ENCODE peak calls at places on chromosomes 12 and 14, in six cellular contexts. One of them, this sample, is unnamed.
A peak's percentile ranks its signal among the peaks of the same experiment; 100 is the strongest.

GRCh38 chr12:45040977-45041376 is 9.9 kb downstream of the DBX2 start:
- DNase-seq in OCI-LY7: no peak
- DNase-seq in neural progenitor cell: no peak
- DNase-seq in GM23338: no peak
- DNase-seq in SK-N-SH: no peak
- DNase-seq in GM23248: no peak
- DNase-seq in this sample: no peak

GRCh38 chr12:47776471-47777143 is 3.6 kb downstream of the SLC48A1 start:
- DNase-seq in OCI-LY7: no peak
- DNase-seq in neural progenitor cell: no peak
- DNase-seq in GM23338: no peak
- DNase-seq in SK-N-SH: no peak
- DNase-seq in GM23248: peak; percentile 72
- DNase-seq in this sample: no peak

GRCh38 chr12:100913872-100914600 is 119.5 kb downstream of the ANO4 start:
- DNase-seq in OCI-LY7: no peak
- DNase-seq in neural progenitor cell: no peak
- DNase-seq in GM23338: no peak
- DNase-seq in SK-N-SH: no peak
- DNase-seq in GM23248: peak; percentile 75
- DNase-seq in this sample: no peak

GRCh38 chr12:63292476-63293228 is 141.7 kb upstream of the AVPR1A start:
- DNase-seq in OCI-LY7: no peak
- DNase-seq in neural progenitor cell: no peak
- DNase-seq in GM23338: no peak
- DNase-seq in SK-N-SH: no peak
- DNase-seq in GM23248: no peak
- DNase-seq in this sample: no peak

GRCh38 chr12:125065021-125065752 is at the start of gene AACS:
- DNase-seq in OCI-LY7: peak; percentile 83
- DNase-seq in neural progenitor cell: peak; percentile 94
- DNase-seq in GM23338: peak; percentile 90
- DNase-seq in SK-N-SH: peak; percentile 99
- DNase-seq in GM23248: peak; percentile 88
- DNase-seq in this sample: peak; percentile 72

GRCh38 chr14:38217538-38217937 is 9.8 kb downstream of the SSTR1 start:
- DNase-seq in OCI-LY7: no peak
- DNase-seq in neural progenitor cell: no peak
- DNase-seq in GM23338: peak; percentile 38
- DNase-seq in SK-N-SH: no peak
- DNase-seq in GM23248: no peak
- DNase-seq in this sample: no peak

GRCh38 chr12:65798903-65799302 is 25.4 kb upstream of the HMGA2 start:
- DNase-seq in OCI-LY7: no peak
- DNase-seq in neural progenitor cell: peak; percentile 21
- DNase-seq in GM23338: peak; percentile 58
- DNase-seq in SK-N-SH: no peak
- DNase-seq in GM23248: no peak
- DNase-seq in this sample: no peak

GRCh38 chr12:98983647-98984046 is 338.6 kb downstream of the APAF1 start:
- DNase-seq in OCI-LY7: no peak
- DNase-seq in neural progenitor cell: no peak
- DNase-seq in GM23338: no peak
- DNase-seq in SK-N-SH: no peak
- DNase-seq in GM23248: peak; percentile 32
- DNase-seq in this sample: no peak

GRCh38 chr12:54430471-54431075 is 11.5 kb upstream of the ITGA5 start:
- DNase-seq in OCI-LY7: no peak
- DNase-seq in neural progenitor cell: no peak
- DNase-seq in GM23338: no peak
- DNase-seq in SK-N-SH: no peak
- DNase-seq in GM23248: no peak
- DNase-seq in this sample: no peak

GRCh38 chr14:45811155-45811554 is 558.2 kb upstream of the MIS18BP1 start:
- DNase-seq in OCI-LY7: no peak
- DNase-seq in neural progenitor cell: peak; percentile 2
- DNase-seq in GM23338: peak; percentile 2
- DNase-seq in SK-N-SH: no peak
- DNase-seq in GM23248: no peak
- DNase-seq in this sample: no peak

GRCh38 chr12:26318661-26319068 is 123.3 kb downstream of the SSPN start:
- DNase-seq in OCI-LY7: peak; percentile 74
- DNase-seq in neural progenitor cell: no peak
- DNase-seq in GM23338: no peak
- DNase-seq in SK-N-SH: no peak
- DNase-seq in GM23248: peak; percentile 83
- DNase-seq in this sample: peak; percentile 53
- TF ChIP-seq EZH2phosphoT487 in OCI-LY7: no peak
- TF ChIP-seq EZH2phosphoT487 in neural progenitor cell: no peak
- TF ChIP-seq EZH2phosphoT487 in GM23338: no peak
- TF ChIP-seq EZH2phosphoT487 in SK-N-SH: no peak
- TF ChIP-seq EZH2phosphoT487 in GM23248: no peak
- TF ChIP-seq EZH2phosphoT487 in this sample: no peak

GRCh38 chr12:82109243-82109642 is 248.9 kb downstream of the CCDC59 start:
- DNase-seq in OCI-LY7: no peak
- DNase-seq in neural progenitor cell: no peak
- DNase-seq in GM23338: no peak
- DNase-seq in SK-N-SH: no peak
- DNase-seq in GM23248: no peak
- DNase-seq in this sample: no peak
- TF ChIP-seq EZH2phosphoT487 in OCI-LY7: no peak
- TF ChIP-seq EZH2phosphoT487 in neural progenitor cell: no peak
- TF ChIP-seq EZH2phosphoT487 in GM23338: no peak
- TF ChIP-seq EZH2phosphoT487 in SK-N-SH: no peak
- TF ChIP-seq EZH2phosphoT487 in GM23248: no peak
- TF ChIP-seq EZH2phosphoT487 in this sample: no peak

DNA sequence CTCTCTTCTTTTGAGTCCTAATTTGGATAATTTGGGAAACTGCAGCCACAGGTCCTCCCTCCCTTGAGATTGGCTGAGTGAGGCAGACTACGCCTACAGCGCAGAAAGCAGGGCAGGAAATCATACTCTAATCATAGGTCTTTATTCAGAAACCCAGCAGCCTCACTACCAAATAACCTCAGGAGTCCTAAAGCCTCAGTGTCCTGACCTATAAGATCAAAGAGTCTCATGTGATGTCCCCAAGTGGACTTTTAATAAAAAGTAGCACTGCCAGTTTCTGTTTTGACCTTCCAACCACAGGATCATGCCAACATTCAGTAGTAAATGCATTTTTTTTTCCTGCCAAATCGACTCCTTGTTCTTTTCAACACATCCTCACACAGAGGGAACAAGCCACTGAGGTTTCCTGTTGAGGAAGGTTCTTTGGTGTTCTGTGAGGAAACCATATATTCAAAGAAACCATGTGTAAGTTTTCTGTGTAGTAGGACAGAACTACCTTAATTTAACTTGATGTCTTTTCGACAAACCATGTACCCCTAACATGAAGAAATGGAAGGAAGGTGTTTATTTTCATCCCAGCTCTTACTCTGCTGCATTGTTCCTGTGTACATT is 72.2 kb downstream of the VCPKMT start:
- DNase-seq in OCI-LY7: peak; percentile 26
- DNase-seq in neural progenitor cell: no peak
- DNase-seq in GM23338: no peak
- DNase-seq in SK-N-SH: no peak
- DNase-seq in GM23248: no peak
- DNase-seq in this sample: no peak
- TF ChIP-seq EZH2phosphoT487 in OCI-LY7: no peak
- TF ChIP-seq EZH2phosphoT487 in neural progenitor cell: no peak
- TF ChIP-seq EZH2phosphoT487 in GM23338: no peak
- TF ChIP-seq EZH2phosphoT487 in SK-N-SH: no peak
- TF ChIP-seq EZH2phosphoT487 in GM23248: no peak
- TF ChIP-seq EZH2phosphoT487 in this sample: no peak

GRCh38 chr14:87628129-87628528 is 364.9 kb downstream of the GALC start:
- DNase-seq in OCI-LY7: no peak
- DNase-seq in neural progenitor cell: peak; percentile 90
- DNase-seq in GM23338: peak; percentile 63
- DNase-seq in SK-N-SH: no peak
- DNase-seq in GM23248: peak; percentile 52
- DNase-seq in this sample: no peak
- TF ChIP-seq EZH2phosphoT487 in OCI-LY7: no peak
- TF ChIP-seq EZH2phosphoT487 in neural progenitor cell: no peak
- TF ChIP-seq EZH2phosphoT487 in GM23338: no peak
- TF ChIP-seq EZH2phosphoT487 in SK-N-SH: no peak
- TF ChIP-seq EZH2phosphoT487 in GM23248: no peak
- TF ChIP-seq EZH2phosphoT487 in this sample: no peak

GRCh38 chr12:22481557-22482104 is 62.7 kb downstream of the C2CD5 start:
- DNase-seq in OCI-LY7: peak; percentile 7
- DNase-seq in neural progenitor cell: no peak
- DNase-seq in GM23338: no peak
- DNase-seq in SK-N-SH: no peak
- DNase-seq in GM23248: no peak
- DNase-seq in this sample: no peak
- TF ChIP-seq EZH2phosphoT487 in OCI-LY7: no peak
- TF ChIP-seq EZH2phosphoT487 in neural progenitor cell: no peak
- TF ChIP-seq EZH2phosphoT487 in GM23338: no peak
- TF ChIP-seq EZH2phosphoT487 in SK-N-SH: no peak
- TF ChIP-seq EZH2phosphoT487 in GM23248: no peak
- TF ChIP-seq EZH2phosphoT487 in this sample: no peak

GRCh38 chr14:29721586-29721985 is 206.1 kb downstream of the PRKD1 start:
- DNase-seq in OCI-LY7: no peak
- DNase-seq in neural progenitor cell: no peak
- DNase-seq in GM23338: no peak
- DNase-seq in SK-N-SH: no peak
- DNase-seq in GM23248: no peak
- DNase-seq in this sample: no peak

GRCh38 chr14:29717906-29718305 is 209.7 kb downstream of the PRKD1 start:
- DNase-seq in OCI-LY7: no peak
- DNase-seq in neural progenitor cell: no peak
- DNase-seq in GM23338: no peak
- DNase-seq in SK-N-SH: no peak
- DNase-seq in GM23248: peak; percentile 28
- DNase-seq in this sample: no peak

GRCh38 chr14:29712586-29712985 is 215.1 kb downstream of the PRKD1 start:
- DNase-seq in OCI-LY7: no peak
- DNase-seq in neural progenitor cell: no peak
- DNase-seq in GM23338: no peak
- DNase-seq in SK-N-SH: no peak
- DNase-seq in GM23248: no peak
- DNase-seq in this sample: no peak

GRCh38 chr14:29716150-29716549 is 211.5 kb downstream of the PRKD1 start:
- DNase-seq in OCI-LY7: no peak
- DNase-seq in neural progenitor cell: no peak
- DNase-seq in GM23338: no peak
- DNase-seq in SK-N-SH: no peak
- DNase-seq in GM23248: peak; percentile 15
- DNase-seq in this sample: no peak
- TF ChIP-seq EZH2phosphoT487 in OCI-LY7: no peak
- TF ChIP-seq EZH2phosphoT487 in neural progenitor cell: no peak
- TF ChIP-seq EZH2phosphoT487 in GM23338: no peak
- TF ChIP-seq EZH2phosphoT487 in SK-N-SH: no peak
- TF ChIP-seq EZH2phosphoT487 in GM23248: no peak
- TF ChIP-seq EZH2phosphoT487 in this sample: no peak

GRCh38 chr14:53310412-53310811 is 157.3 kb upstream of the DDHD1 start:
- DNase-seq in OCI-LY7: peak; percentile 54
- DNase-seq in neural progenitor cell: no peak
- DNase-seq in GM23338: no peak
- DNase-seq in SK-N-SH: no peak
- DNase-seq in GM23248: no peak
- DNase-seq in this sample: no peak

GRCh38 chr14:53306267-53306721 is 153.2 kb upstream of the DDHD1 start:
- DNase-seq in OCI-LY7: peak; percentile 40
- DNase-seq in neural progenitor cell: peak; percentile 71
- DNase-seq in GM23338: peak; percentile 74
- DNase-seq in SK-N-SH: peak; percentile 44
- DNase-seq in GM23248: peak; percentile 67
- DNase-seq in this sample: peak; percentile 69

GRCh38 chr14:53304726-53305381 is 151.7 kb upstream of the DDHD1 start:
- DNase-seq in OCI-LY7: no peak
- DNase-seq in neural progenitor cell: peak; percentile 5
- DNase-seq in GM23338: no peak
- DNase-seq in SK-N-SH: no peak
- DNase-seq in GM23248: no peak
- DNase-seq in this sample: no peak

GRCh38 chr14:53306926-53307325 is 153.8 kb upstream of the DDHD1 start:
- DNase-seq in OCI-LY7: no peak
- DNase-seq in neural progenitor cell: peak; percentile 80
- DNase-seq in GM23338: no peak
- DNase-seq in SK-N-SH: no peak
- DNase-seq in GM23248: peak; percentile 68
- DNase-seq in this sample: peak; percentile 48
- TF ChIP-seq EZH2phosphoT487 in OCI-LY7: no peak
- TF ChIP-seq EZH2phosphoT487 in neural progenitor cell: peak; percentile 57
- TF ChIP-seq EZH2phosphoT487 in GM23338: no peak
- TF ChIP-seq EZH2phosphoT487 in SK-N-SH: no peak
- TF ChIP-seq EZH2phosphoT487 in GM23248: no peak
- TF ChIP-seq EZH2phosphoT487 in this sample: no peak

GRCh38 chr12:94954029-94954685 is 49.3 kb downstream of the NDUFA12 start:
- DNase-seq in OCI-LY7: no peak
- DNase-seq in neural progenitor cell: no peak
- DNase-seq in GM23338: no peak
- DNase-seq in SK-N-SH: no peak
- DNase-seq in GM23248: peak; percentile 44
- DNase-seq in this sample: peak; percentile 90
- TF ChIP-seq EZH2phosphoT487 in OCI-LY7: no peak
- TF ChIP-seq EZH2phosphoT487 in neural progenitor cell: no peak
- TF ChIP-seq EZH2phosphoT487 in GM23338: no peak
- TF ChIP-seq EZH2phosphoT487 in SK-N-SH: no peak
- TF ChIP-seq EZH2phosphoT487 in GM23248: no peak
- TF ChIP-seq EZH2phosphoT487 in this sample: no peak